ENCODE peak calls at places on chromosome 2, in five cellular contexts. T, G, W, K and R are unnamed samples.

GRCh38 chr2:238966274-238966937 is 118.5 kb downstream of the TWIST2 start:
- DNase-seq in T (no peak), G (no peak), W (no peak), K (no peak), R (no peak)

GRCh38 chr2:23375448-23375847 is 9.5 kb upstream of the KLHL29 start:
- DNase-seq in T (no peak), G (peak; percentile 55), W (no peak), K (peak; percentile 35), R (no peak)

GRCh38 chr2:241381872-241382271 is 25.8 kb downstream of the FARP2 start:
- DNase-seq in T (no peak), G (no peak), W (no peak), K (no peak), R (no peak)

GRCh38 chr2:60468390-60469085 is 84.9 kb downstream of the BCL11A start:
- DNase-seq in T (no peak), G (no peak), W (no peak), K (no peak), R (no peak)

GRCh38 chr2:181364492-181365175 is 92.6 kb upstream of the ITGA4 start:
- DNase-seq in T (no peak), G (no peak), W (no peak), K (no peak), R (no peak)

GRCh38 chr2:79723830-79724229 is 211.0 kb downstream of the CTNNA2 start:
- DNase-seq in T (no peak), G (no peak), W (no peak), K (no peak), R (peak; percentile 17)

GRCh38 chr2:127927415-127927814 is 41.7 kb upstream of the AMMECR1L start:
- DNase-seq in T (no peak), G (no peak), W (no peak), K (no peak), R (no peak)

GRCh38 chr2:3487432-3487831 is 31.9 kb downstream of the ADI1 start:
- DNase-seq in T (no peak), G (peak; percentile 27), W (no peak), K (no peak), R (no peak)

GRCh38 chr2:25257032-25257455 is 84.7 kb downstream of the DNMT3A start:
- DNase-seq in T (peak; percentile 57), G (peak; percentile 81), W (no peak), K (no peak), R (peak; percentile 17)